ENCODE peak calls at places on chromosomes 4 and X, in six cellular contexts. F is ovary, M is A549, L is stomach, V is A673, U is vagina. E is an unnamed sample.
A peak's percentile ranks its signal among the peaks of the same experiment; 100 is the strongest.

GRCh38 chr4:169254546-169254983 is 16.2 kb downstream of the SH3RF1 start:
- DNase-seq in F (peak; percentile 46), M (peak; percentile 43), L (no peak), V (peak; percentile 39), U (no peak), E (no peak)

GRCh38 chrX:110316351-110317078 is 1.4 kb downstream of the AMMECR1 start:
- DNase-seq in F (no peak), M (no peak), L (no peak), V (peak; percentile 6), U (no peak), E (no peak)

GRCh38 chr4:2931765-2932560 is 31.2 kb downstream of the NOP14 start:
- DNase-seq in F (no peak), M (no peak), L (peak; percentile 60), V (peak; percentile 59), U (no peak), E (no peak)

GRCh38 chrX:989959-990510 is 222.4 kb downstream of the CRLF2 start:
- DNase-seq in F (peak; percentile 90), M (peak; percentile 99), L (peak; percentile 68), V (peak; percentile 11), U (peak; percentile 97), E (no peak)

GRCh38 chr4:8215001-8215427 is 15.9 kb downstream of the SH3TC1 start:
- DNase-seq in F (no peak), M (no peak), L (peak; percentile 73), V (no peak), U (no peak), E (no peak)

GRCh38 chrX:38277136-38277535 is 50.2 kb downstream of the RPGR start:
- DNase-seq in F (no peak), M (peak; percentile 1), L (no peak), V (no peak), U (no peak), E (no peak)

GRCh38 chr4:77821775-77822174 is 2.6 kb upstream of the CNOT6L start:
- DNase-seq in F (no peak), M (no peak), L (no peak), V (no peak), U (no peak), E (no peak)

GRCh38 chr4:123547167-123547817 is 150.7 kb downstream of the SPRY1 start:
- DNase-seq in F (no peak), M (no peak), L (peak; percentile 89), V (no peak), U (no peak), E (peak; percentile 85)

GRCh38 chr4:40998680-40999358 is 215.5 kb downstream of the APBB2 start:
- DNase-seq in F (no peak), M (peak; percentile 82), L (no peak), V (peak; percentile 41), U (no peak), E (no peak)

GRCh38 chr4:101014417-101014816 is 332.9 kb downstream of the PPP3CA start:
- DNase-seq in F (no peak), M (no peak), L (no peak), V (no peak), U (no peak), E (no peak)

GRCh38 chrX:149504226-149504914 is 736 bp downstream of the IDS start:
- DNase-seq in F (peak; percentile 42), M (peak; percentile 78), L (no peak), V (peak; percentile 24), U (peak; percentile 76), E (no peak)

GRCh38 chr4:112031712-112032328 is 113.4 kb upstream of the FAM241A start:
- DNase-seq in F (no peak), M (peak; percentile 44), L (no peak), V (peak; percentile 76), U (no peak), E (peak; percentile 18)

GRCh38 chr4:10942166-10942565 is 257.6 kb upstream of the CLNK start:
- DNase-seq in F (no peak), M (no peak), L (no peak), V (no peak), U (no peak), E (no peak)

GRCh38 chr4:156774422-156774821 is 197.2 kb downstream of the PDGFC start:
- DNase-seq in F (no peak), M (peak; percentile 49), L (no peak), V (no peak), U (no peak), E (no peak)

GRCh38 chrX:1248381-1249061 is 20.1 kb upstream of the CSF2RA start:
- DNase-seq in F (no peak), M (peak; percentile 50), L (no peak), V (peak; percentile 66), U (no peak), E (no peak)

GRCh38 chr4:101136373-101137370 is 210.7 kb downstream of the PPP3CA start:
- DNase-seq in F (no peak), M (peak; percentile 17), L (no peak), V (no peak), U (no peak), E (no peak)

GRCh38 chrX:19566359-19567141 is 51.2 kb upstream of the MAP3K15 start:
- DNase-seq in F (no peak), M (no peak), L (no peak), V (no peak), U (no peak), E (no peak)

GRCh38 chrX:29852767-29853166 is 362.6 kb upstream of the MAGEB2 start:
- DNase-seq in F (no peak), M (no peak), L (no peak), V (no peak), U (no peak), E (no peak)

GRCh38 chr4:169159614-169160013 is 111.1 kb downstream of the SH3RF1 start:
- DNase-seq in F (no peak), M (no peak), L (no peak), V (peak; percentile 60), U (no peak), E (no peak)

GRCh38 chr4:86221076-86221475 is 138.8 kb downstream of the MAPK10 start:
- DNase-seq in F (no peak), M (no peak), L (no peak), V (no peak), U (no peak), E (no peak)

GRCh38 chr4:99670409-99671073 is 12.9 kb upstream of the C4orf54 start:
- DNase-seq in F (no peak), M (no peak), L (no peak), V (no peak), U (no peak), E (no peak)

GRCh38 chr4:2166253-2166652 is 75.7 kb downstream of the HAUS3 start:
- DNase-seq in F (no peak), M (no peak), L (no peak), V (no peak), U (no peak), E (no peak)

DNA sequence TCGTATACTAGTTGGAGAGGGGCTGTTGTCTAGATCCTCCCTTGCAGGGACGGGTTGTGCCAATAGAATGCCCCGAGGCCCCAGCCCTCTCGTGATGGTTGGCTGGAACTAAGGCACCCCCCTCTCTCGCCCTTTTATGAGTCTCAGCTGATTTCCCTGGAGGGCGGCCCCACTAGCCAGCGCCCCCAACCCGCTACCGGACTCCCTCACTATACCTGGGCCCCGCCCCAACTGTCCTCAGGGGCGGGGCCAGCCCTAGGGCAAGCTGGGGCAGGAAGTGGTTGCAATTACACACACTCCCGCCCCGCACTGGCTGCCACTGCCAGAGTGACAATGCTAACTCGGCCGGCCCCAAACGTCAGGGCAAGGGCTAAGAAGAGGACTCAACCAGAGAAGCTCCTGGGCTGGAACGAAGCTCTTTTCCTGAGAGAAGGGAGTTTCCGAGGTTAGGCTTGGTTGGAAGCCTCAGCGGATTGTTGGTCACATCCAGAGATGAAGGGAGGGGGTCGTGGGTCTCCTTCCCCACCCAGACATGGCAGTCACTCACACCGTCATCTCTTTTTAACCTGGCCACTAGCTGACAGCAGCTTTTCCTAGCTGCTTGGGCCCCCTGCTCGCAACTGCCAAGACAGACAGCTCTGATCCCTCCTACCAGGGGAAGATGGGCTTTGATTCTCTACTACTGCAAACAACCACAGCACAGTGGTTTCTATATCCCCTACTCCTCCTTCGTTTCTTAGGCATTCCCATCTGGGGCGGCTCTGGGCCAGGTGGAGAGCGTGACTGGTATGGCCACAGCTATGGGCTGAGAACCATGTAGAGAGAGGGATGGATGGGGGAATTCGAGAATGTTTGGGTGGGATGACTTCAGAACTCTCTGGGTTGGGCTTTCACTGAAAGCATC is 21.0 kb upstream of the BCORL1 start:
- DNase-seq in F (no peak), M (peak; percentile 52), L (peak; percentile 75), V (no peak), U (no peak), E (no peak)
- H3K27ac ChIP-seq in F (no peak overlapping the region), M (peak overlapping the region; percentile 74), L (peak overlapping the region; percentile 9), V (no peak overlapping the region), U (no peak overlapping the region), E (no peak overlapping the region)

DNA sequence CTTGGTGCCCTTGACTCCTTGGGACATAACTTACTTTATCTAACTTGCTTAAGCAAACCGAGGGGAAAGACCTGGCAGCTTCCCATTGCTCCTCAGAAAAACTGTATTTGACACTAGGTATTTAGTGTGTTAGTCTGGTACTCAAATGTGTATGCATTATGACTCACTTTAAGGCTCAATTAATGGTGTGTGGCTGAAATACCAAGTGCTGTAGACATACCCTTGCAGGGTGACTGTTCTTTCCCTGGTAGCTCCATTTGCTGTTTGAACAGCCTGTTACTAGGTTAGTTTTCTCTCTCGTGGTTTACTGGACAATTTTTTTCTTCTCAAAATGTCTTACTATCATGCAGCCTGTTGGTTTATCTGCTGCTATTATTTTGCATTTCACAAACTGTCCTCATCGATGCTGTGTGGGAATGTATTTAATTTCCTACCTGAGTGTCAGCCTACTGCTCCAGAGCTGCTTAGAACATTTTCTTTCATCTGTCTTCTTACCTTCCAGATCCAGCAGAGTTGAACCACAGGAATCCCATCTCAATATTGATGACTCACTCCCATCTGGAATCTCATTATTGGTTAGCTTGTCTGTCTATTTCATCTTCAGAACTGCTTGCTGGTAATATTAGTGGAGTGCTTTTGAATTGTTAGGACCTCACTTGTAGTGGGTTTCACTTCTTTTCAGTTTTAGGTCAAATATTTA is 158.0 kb upstream of the FAT1 start:
- DNase-seq in F (no peak), M (no peak), L (no peak), V (no peak), U (no peak), E (no peak)
- H3K4me3 ChIP-seq in F (no peak overlapping the region), M (no peak overlapping the region), L (no peak overlapping the region), V (no peak overlapping the region), U (no peak overlapping the region), E (no peak overlapping the region)

GRCh38 chr4:73683033-73683432 is 57.3 kb upstream of the CXCL8 start:
- DNase-seq in F (no peak), M (peak; percentile 59), L (no peak), V (no peak), U (no peak), E (no peak)

GRCh38 chr4:73682508-73682907 is 57.9 kb upstream of the CXCL8 start:
- DNase-seq in F (no peak), M (no peak), L (no peak), V (no peak), U (no peak), E (no peak)

GRCh38 chr4:73679836-73680235 is 59.6 kb upstream of the RASSF6 start:
- DNase-seq in F (no peak), M (peak; percentile 37), L (no peak), V (peak; percentile 21), U (no peak), E (no peak)

GRCh38 chr4:73687414-73687813 is 53.0 kb upstream of the CXCL8 start:
- DNase-seq in F (no peak), M (no peak), L (no peak), V (no peak), U (no peak), E (no peak)

GRCh38 chr4:73684097-73684496 is 56.3 kb upstream of the CXCL8 start:
- DNase-seq in F (no peak), M (no peak), L (no peak), V (no peak), U (no peak), E (no peak)
- H3K4me1 ChIP-seq in F (peaks cover 1% of the 10 kb centered on the region), M (peaks cover 42% of the 10 kb centered on the region), L (peaks cover 9% of the 10 kb centered on the region), V (no peaks in the 10 kb centered on the region), U (no peaks in the 10 kb centered on the region), E (no peaks in the 10 kb centered on the region)

GRCh38 chr4:173018446-173018845 is 150.2 kb upstream of the GALNT7 start:
- DNase-seq in F (no peak), M (no peak), L (no peak), V (no peak), U (no peak), E (no peak)
- H3K27ac ChIP-seq in F (no peak overlapping the region), M (no peak overlapping the region), L (no peak overlapping the region), V (no peak overlapping the region), U (no peak overlapping the region), E (no peak overlapping the region)